ENCODE peak calls at places on chromosomes 4 and X, in eight cellular contexts. Y is right atrium auricular region, W is A549, Z is A673, V is PC-9, C is cardiac muscle cell, A is heart left ventricle, U is IMR-90. P is an unnamed sample.

GRCh38 chr4:163331629-163332360 is 601 bp downstream of the NPY1R start:
- DNase-seq in Z (peak; percentile 50), V (no peak), U (no peak), W (no peak), Y (no peak), A (peak; percentile 21), C (peak; percentile 57), P (no peak)

GRCh38 chr4:122716825-122717448 is 15.6 kb upstream of the BBS12 start:
- DNase-seq in Y (peak; percentile 73), A (peak; percentile 56), V (peak; percentile 54), C (peak; percentile 79), U (peak; percentile 63), W (peak; percentile 61), Z (peak; percentile 81), P (no peak)

GRCh38 chr4:15479089-15479912 is 9.6 kb downstream of the CC2D2A start:
- DNase-seq in U (peak; percentile 89), V (peak; percentile 35), Y (no peak), Z (peak; percentile 92), C (peak; percentile 79), W (peak; percentile 84), A (peak; percentile 37), P (peak; percentile 83)

GRCh38 chr4:187366530-187367279 is 628.9 kb upstream of the ZFP42 start:
- DNase-seq in U (no peak), Y (no peak), W (no peak), V (no peak), A (no peak), Z (no peak), C (peak; percentile 43), P (no peak)

GRCh38 chr4:7042697-7043464 is at the start of gene TADA2B:
- DNase-seq in Y (peak; percentile 97), C (peak; percentile 99), V (peak; percentile 98), A (peak; percentile 96), W (peak; percentile 95), Z (peak; percentile 98), U (peak; percentile 97), P (peak; percentile 98)

GRCh38 chr4:76733380-76733779 is 164.6 kb downstream of the SOWAHB start:
- DNase-seq in Y (no peak), W (peak; percentile 25), C (no peak), Z (no peak), A (no peak), V (peak; percentile 63), U (no peak), P (no peak)

GRCh38 chr4:140252742-140253555 is 99.0 kb upstream of the MAML3 start:
- DNase-seq in Z (peak; percentile 76), C (peak; percentile 84), V (peak; percentile 76), W (peak; percentile 77), A (peak; percentile 78), U (peak; percentile 56), Y (no peak), P (peak; percentile 80)

GRCh38 chr4:61277785-61278184 is 77.7 kb downstream of the ADGRL3 start:
- DNase-seq in A (no peak), V (no peak), Z (no peak), U (no peak), W (no peak), C (no peak), Y (no peak), P (no peak)

GRCh38 chrX:118727686-118728339 is 407 bp downstream of the IL13RA1 start:
- DNase-seq in U (peak; percentile 10), V (peak; percentile 48), C (peak; percentile 56), A (peak; percentile 48), Y (no peak), Z (no peak), W (peak; percentile 22), P (peak; percentile 81)

GRCh38 chr4:18390655-18391369 is 369.3 kb upstream of the LCORL start:
- DNase-seq in C (no peak), V (no peak), A (no peak), Z (peak; percentile 12), W (peak; percentile 1), Y (no peak), U (no peak), P (no peak)

GRCh38 chrX:11427082-11428033 is 134.1 kb downstream of the AMELX start:
- DNase-seq in Y (no peak), V (no peak), Z (no peak), W (no peak), A (peak; percentile 51), U (no peak), C (peak; percentile 6), P (no peak)

GRCh38 chrX:47687249-47687648 is 28.3 kb upstream of the UXT start:
- DNase-seq in A (no peak), C (no peak), V (no peak), U (no peak), Y (no peak), Z (no peak), W (no peak), P (no peak)

GRCh38 chr4:84952004-84952403 is 14.5 kb downstream of the WDFY3 start:
- DNase-seq in C (no peak), Y (no peak), Z (no peak), U (peak; percentile 78), W (peak; percentile 66), A (no peak), V (peak; percentile 26), P (no peak)

GRCh38 chr4:76233534-76233933 is 18.0 kb upstream of the FAM47E start:
- DNase-seq in W (no peak), Z (no peak), V (no peak), A (no peak), Y (no peak), U (no peak), C (no peak), P (no peak)

GRCh38 chr4:97984545-97985131 is 158.6 kb downstream of the STPG2 start:
- DNase-seq in Y (no peak), U (no peak), V (no peak), C (peak; percentile 5), Z (peak; percentile 19), W (peak; percentile 13), A (no peak), P (no peak)

GRCh38 chrX:10133980-10134676 is 22.6 kb upstream of the CLCN4 start:
- DNase-seq in A (no peak), C (no peak), W (peak; percentile 20), U (no peak), Y (no peak), V (peak; percentile 7), Z (no peak), P (no peak)

GRCh38 chr4:127782275-127783025 is at the start of gene HSPA4L:
- DNase-seq in A (peak; percentile 51), Y (peak; percentile 67), W (peak; percentile 72), C (peak; percentile 90), U (peak; percentile 45), Z (peak; percentile 56), V (peak; percentile 23), P (no peak)

GRCh38 chr4:127780598-127780997 is 1.5 kb upstream of the HSPA4L start:
- DNase-seq in Y (no peak), A (no peak), V (no peak), U (no peak), W (no peak), C (no peak), Z (no peak), P (no peak)

GRCh38 chr4:127783026-127783769 is 1.1 kb downstream of the HSPA4L start:
- DNase-seq in W (peak; percentile 64), C (peak; percentile 13), U (peak; percentile 65), Z (no peak), A (peak; percentile 71), Y (peak; percentile 86), V (peak; percentile 26), P (peak; percentile 88)

GRCh38 chr4:127782025-127782274 is 172 bp upstream of the HSPA4L start:
- DNase-seq in Z (peak; percentile 91), A (peak; percentile 88), V (peak; percentile 81), U (peak; percentile 81), C (no peak), W (peak; percentile 85), Y (peak; percentile 76), P (peak; percentile 90)

DNA sequence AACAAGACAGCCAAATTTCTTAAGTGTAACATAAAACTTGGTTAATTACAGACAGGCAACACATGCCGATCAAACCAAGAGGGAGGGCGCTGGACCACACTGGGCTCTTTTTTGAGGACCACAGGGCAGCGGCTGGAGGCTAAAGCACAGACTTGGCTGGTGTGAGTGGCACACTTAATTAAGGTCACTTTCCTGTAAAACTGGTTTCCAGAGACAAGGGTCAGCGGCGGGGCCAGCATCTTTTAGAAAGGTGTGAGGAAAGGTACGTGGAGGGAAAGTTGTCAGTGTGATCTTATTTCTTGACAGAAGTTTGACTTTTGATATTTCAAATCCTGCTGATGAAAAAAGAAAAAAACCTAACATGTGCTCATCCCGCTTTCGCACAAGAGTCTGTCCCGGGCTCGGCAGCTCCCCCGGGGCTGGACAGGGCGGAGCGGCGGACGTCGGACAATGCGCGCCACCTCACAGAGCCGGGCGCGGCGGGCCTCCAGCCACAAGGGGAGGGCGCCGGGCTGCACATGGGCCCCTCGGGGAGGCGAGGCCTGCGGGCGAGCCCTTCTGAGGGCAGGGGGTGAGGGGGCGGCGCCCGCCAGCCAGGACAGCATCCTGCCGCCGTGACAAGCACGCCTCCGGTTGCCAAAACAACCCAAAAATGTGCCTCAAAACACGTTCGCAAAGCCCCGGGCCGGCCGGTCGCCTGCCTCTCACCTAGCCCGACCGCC is 658 bp upstream of the HSPA4L start:
- DNase-seq in A (peak; percentile 67), V (peak; percentile 56), W (no peak), Z (peak; percentile 4), C (peak; percentile 5), U (peak; percentile 15), Y (peak; percentile 66), P (peak; percentile 80)
- H3K27ac ChIP-seq in A (peak overlapping the region; percentile 76), V (peak overlapping the region; percentile 25), W (peak overlapping the region; percentile 84), Z (peak overlapping the region; percentile 54), C (no peak overlapping the region), U (peak overlapping the region; percentile 48), Y (peak overlapping the region; percentile 86), P (peak overlapping the region; percentile 90)

DNA sequence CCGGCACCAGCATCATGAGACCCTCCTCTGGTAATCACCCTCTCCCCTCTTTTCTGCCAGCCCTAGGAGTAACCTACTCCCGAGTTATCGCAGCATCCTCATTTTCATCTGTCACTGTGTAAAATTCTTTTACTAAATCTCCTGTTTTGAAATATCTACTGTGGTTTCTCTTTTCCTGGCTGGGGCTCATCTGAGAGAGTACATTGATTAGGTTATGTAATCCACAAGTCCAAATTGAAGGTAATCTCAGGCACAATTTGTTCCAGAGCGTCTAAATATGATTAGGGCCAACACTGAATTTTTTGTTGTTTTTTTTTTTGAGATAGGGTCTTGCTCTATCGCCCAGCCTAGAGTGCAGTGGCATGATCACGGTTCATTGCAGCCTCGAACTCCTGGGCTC is 142.4 kb downstream of the SMIM20 start:
- DNase-seq in V (no peak), C (no peak), A (no peak), Y (no peak), Z (no peak), W (no peak), U (no peak), P (no peak)
- H3K4me3 ChIP-seq in V (no peak overlapping the region), C (no peak overlapping the region), A (no peak overlapping the region), Y (no peak overlapping the region), Z (no peak overlapping the region), W (no peak overlapping the region), U (no peak overlapping the region), P (no peak overlapping the region)

GRCh38 chr4:158496030-158496741 is 25.5 kb upstream of the RXFP1 start:
- DNase-seq in U (no peak), W (peak; percentile 15), C (peak; percentile 59), A (peak; percentile 21), V (peak; percentile 8), Y (no peak), Z (peak; percentile 45), P (no peak)
- TF ChIP-seq CTCF in U (peak; percentile 26), W (no peak), C (peak; percentile 52), A (peak; percentile 30), V (peak; percentile 41), Y (no peak), Z (peak; percentile 89), P (no peak)

DNA sequence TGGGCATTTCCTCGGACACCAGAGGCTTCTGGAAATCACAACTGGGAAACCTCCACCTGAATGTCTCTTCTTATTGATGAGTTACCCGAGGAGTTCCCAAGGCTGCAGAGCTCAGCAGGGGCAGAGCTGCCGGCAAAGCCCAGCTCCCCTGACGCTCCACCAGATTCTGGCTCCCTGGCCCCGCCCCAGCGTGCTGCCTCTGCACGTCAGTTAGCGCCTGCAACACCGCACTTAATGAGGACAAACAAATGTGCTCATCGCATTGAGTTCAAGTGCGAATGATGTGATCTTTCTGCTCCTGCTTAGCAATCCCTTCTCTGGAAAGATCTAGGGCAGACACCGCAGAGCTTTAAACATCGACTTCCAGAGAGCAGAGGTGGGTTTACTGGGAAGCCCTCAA is 55.5 kb upstream of the FBXW7 start:
- DNase-seq in V (no peak), W (no peak), A (peak; percentile 34), Z (peak; percentile 69), C (peak; percentile 61), Y (peak; percentile 66), U (peak; percentile 11), P (no peak)
- H3K27ac ChIP-seq in V (no peak overlapping the region), W (no peak overlapping the region), A (no peak overlapping the region), Z (no peak overlapping the region), C (no peak overlapping the region), Y (no peak overlapping the region), U (no peak overlapping the region), P (no peak overlapping the region)

P was measured in coronary artery.